ENCODE peak calls at places on chromosomes 12 and 14, in eight cellular contexts. One of them, this sample, is unnamed. For H3K4me1, the result is how much of the 10 kb centered on the place peaks cover.

GRCh38 chr12:11793896-11794295 is 144.4 kb downstream of the ETV6 start:
- DNase-seq in vagina: no peak
- DNase-seq in prostate gland: no peak
- DNase-seq in ovary: no peak
- DNase-seq in upper lobe of left lung: no peak
- DNase-seq in A549: no peak
- DNase-seq in IMR-90: peak
- DNase-seq in stomach: no peak
- DNase-seq in this sample: no peak

GRCh38 chr14:24368215-24368561 is 204 bp downstream of the NFATC4 start:
- DNase-seq in ovary: no peak
- DNase-seq in stomach: no peak
- DNase-seq in upper lobe of left lung: peak
- DNase-seq in prostate gland: no peak
- DNase-seq in IMR-90: no peak
- DNase-seq in A549: no peak
- DNase-seq in vagina: no peak
- DNase-seq in this sample: peak

GRCh38 chr14:68216072-68216471 is 396.5 kb downstream of the RAD51B start:
- DNase-seq in vagina: no peak
- DNase-seq in A549: no peak
- DNase-seq in stomach: no peak
- DNase-seq in upper lobe of left lung: no peak
- DNase-seq in prostate gland: no peak
- DNase-seq in ovary: no peak
- DNase-seq in IMR-90: no peak
- DNase-seq in this sample: no peak

GRCh38 chr12:120101182-120101581 is 15.4 kb downstream of the RAB35 start:
- DNase-seq in A549: no peak
- DNase-seq in prostate gland: no peak
- DNase-seq in vagina: no peak
- DNase-seq in stomach: peak
- DNase-seq in upper lobe of left lung: no peak
- DNase-seq in ovary: no peak
- DNase-seq in IMR-90: no peak
- DNase-seq in this sample: peak

GRCh38 chr12:119036878-119037493 is 55.6 kb downstream of the SRRM4 start:
- DNase-seq in ovary: no peak
- DNase-seq in upper lobe of left lung: no peak
- DNase-seq in stomach: peak
- DNase-seq in IMR-90: no peak
- DNase-seq in vagina: no peak
- DNase-seq in prostate gland: no peak
- DNase-seq in A549: peak
- DNase-seq in this sample: peak

GRCh38 chr12:131030472-131031328 is 77.0 kb downstream of the ADGRD1 start:
- DNase-seq in stomach: no peak
- DNase-seq in A549: no peak
- DNase-seq in vagina: no peak
- DNase-seq in upper lobe of left lung: no peak
- DNase-seq in ovary: no peak
- DNase-seq in prostate gland: no peak
- DNase-seq in IMR-90: no peak
- DNase-seq in this sample: no peak

GRCh38 chr12:69415471-69416275 is 54.5 kb upstream of the FRS2 start:
- DNase-seq in prostate gland: peak
- DNase-seq in vagina: no peak
- DNase-seq in upper lobe of left lung: no peak
- DNase-seq in ovary: peak
- DNase-seq in A549: peak
- DNase-seq in stomach: peak
- DNase-seq in IMR-90: peak
- DNase-seq in this sample: peak

GRCh38 chr12:98466970-98467369 is 48.4 kb upstream of the TMPO start:
- DNase-seq in ovary: no peak
- DNase-seq in prostate gland: no peak
- DNase-seq in A549: no peak
- DNase-seq in stomach: no peak
- DNase-seq in upper lobe of left lung: no peak
- DNase-seq in IMR-90: no peak
- DNase-seq in vagina: no peak
- DNase-seq in this sample: no peak

GRCh38 chr12:24630446-24630845 is 318.5 kb downstream of the BCAT1 start:
- DNase-seq in stomach: no peak
- DNase-seq in IMR-90: no peak
- DNase-seq in ovary: no peak
- DNase-seq in vagina: no peak
- DNase-seq in prostate gland: no peak
- DNase-seq in upper lobe of left lung: no peak
- DNase-seq in A549: no peak
- DNase-seq in this sample: no peak

GRCh38 chr14:73850940-73851339 is 691 bp upstream of the PTGR2 start:
- DNase-seq in prostate gland: no peak
- DNase-seq in A549: peak
- DNase-seq in IMR-90: no peak
- DNase-seq in ovary: no peak
- DNase-seq in vagina: no peak
- DNase-seq in stomach: no peak
- DNase-seq in upper lobe of left lung: no peak
- DNase-seq in this sample: no peak

GRCh38 chr14:90381999-90382451 is 14.8 kb upstream of the CALM1 start:
- DNase-seq in A549: no peak
- DNase-seq in IMR-90: no peak
- DNase-seq in stomach: peak
- DNase-seq in prostate gland: peak
- DNase-seq in upper lobe of left lung: no peak
- DNase-seq in vagina: no peak
- DNase-seq in ovary: peak
- DNase-seq in this sample: peak

GRCh38 chr12:113291586-113291985 is 43.3 kb downstream of the SLC8B1 start:
- DNase-seq in prostate gland: no peak
- DNase-seq in vagina: no peak
- DNase-seq in ovary: no peak
- DNase-seq in A549: no peak
- DNase-seq in IMR-90: no peak
- DNase-seq in stomach: no peak
- DNase-seq in upper lobe of left lung: no peak
- DNase-seq in this sample: no peak

GRCh38 chr12:69519871-69520270 is 49.7 kb downstream of the FRS2 start:
- DNase-seq in ovary: no peak
- DNase-seq in vagina: no peak
- DNase-seq in IMR-90: no peak
- DNase-seq in stomach: no peak
- DNase-seq in A549: no peak
- DNase-seq in upper lobe of left lung: no peak
- DNase-seq in prostate gland: no peak
- DNase-seq in this sample: no peak

GRCh38 chr12:752673-753400 is 458 bp downstream of the WNK1 start:
- DNase-seq in vagina: no peak
- DNase-seq in ovary: peak
- DNase-seq in A549: peak
- DNase-seq in upper lobe of left lung: peak
- DNase-seq in IMR-90: peak
- DNase-seq in prostate gland: peak
- DNase-seq in stomach: peak
- DNase-seq in this sample: peak

GRCh38 chr14:68217891-68218290 is 398.3 kb downstream of the RAD51B start:
- DNase-seq in IMR-90: no peak
- DNase-seq in ovary: no peak
- DNase-seq in vagina: no peak
- DNase-seq in A549: no peak
- DNase-seq in stomach: no peak
- DNase-seq in upper lobe of left lung: no peak
- DNase-seq in prostate gland: no peak
- DNase-seq in this sample: no peak

GRCh38 chr12:4107911-4108697 is 165.5 kb upstream of the CCND2 start:
- DNase-seq in upper lobe of left lung: no peak
- DNase-seq in IMR-90: no peak
- DNase-seq in vagina: no peak
- DNase-seq in prostate gland: no peak
- DNase-seq in stomach: no peak
- DNase-seq in ovary: no peak
- DNase-seq in A549: no peak
- DNase-seq in this sample: no peak

GRCh38 chr14:59123526-59123925 is 64.9 kb upstream of the DAAM1 start:
- DNase-seq in upper lobe of left lung: no peak
- DNase-seq in ovary: no peak
- DNase-seq in prostate gland: no peak
- DNase-seq in stomach: no peak
- DNase-seq in A549: no peak
- DNase-seq in vagina: no peak
- DNase-seq in IMR-90: peak
- DNase-seq in this sample: no peak

GRCh38 chr12:85057370-85057963 is 21.3 kb downstream of the LRRIQ1 start:
- DNase-seq in upper lobe of left lung: no peak
- DNase-seq in A549: peak
- DNase-seq in prostate gland: peak
- DNase-seq in ovary: no peak
- DNase-seq in IMR-90: peak
- DNase-seq in vagina: no peak
- DNase-seq in stomach: no peak
- DNase-seq in this sample: peak

GRCh38 chr12:91108196-91108595 is 3.1 kb downstream of the LUM start:
- DNase-seq in A549: no peak
- DNase-seq in IMR-90: no peak
- DNase-seq in ovary: no peak
- DNase-seq in stomach: no peak
- DNase-seq in upper lobe of left lung: no peak
- DNase-seq in vagina: no peak
- DNase-seq in prostate gland: no peak
- DNase-seq in this sample: no peak
- H3K4me3 ChIP-seq in A549: no peak
- H3K4me3 ChIP-seq in IMR-90: no peak
- H3K4me3 ChIP-seq in ovary: peak
- H3K4me3 ChIP-seq in stomach: no peak
- H3K4me3 ChIP-seq in upper lobe of left lung: peak
- H3K4me3 ChIP-seq in vagina: no peak
- H3K4me3 ChIP-seq in prostate gland: no peak
- H3K4me3 ChIP-seq in this sample: no peak

GRCh38 chr14:38502241-38502640 is 246.3 kb upstream of the CLEC14A start:
- DNase-seq in upper lobe of left lung: no peak
- DNase-seq in vagina: no peak
- DNase-seq in stomach: no peak
- DNase-seq in ovary: no peak
- DNase-seq in A549: no peak
- DNase-seq in prostate gland: no peak
- DNase-seq in IMR-90: peak
- DNase-seq in this sample: no peak
- H3K4me1 ChIP-seq in upper lobe of left lung: under half
- H3K4me1 ChIP-seq in vagina: under half
- H3K4me1 ChIP-seq in stomach: under half
- H3K4me1 ChIP-seq in ovary: under half
- H3K4me1 ChIP-seq in A549: under half
- H3K4me1 ChIP-seq in prostate gland: under half
- H3K4me1 ChIP-seq in IMR-90: under half
- H3K4me1 ChIP-seq in this sample: under half

GRCh38 chr12:51372021-51372420 is 19.2 kb downstream of the GALNT6 start:
- DNase-seq in ovary: no peak
- DNase-seq in prostate gland: no peak
- DNase-seq in IMR-90: no peak
- DNase-seq in upper lobe of left lung: no peak
- DNase-seq in stomach: no peak
- DNase-seq in A549: no peak
- DNase-seq in vagina: no peak
- DNase-seq in this sample: no peak

GRCh38 chr12:51373222-51373621 is 18.0 kb downstream of the GALNT6 start:
- DNase-seq in upper lobe of left lung: no peak
- DNase-seq in stomach: no peak
- DNase-seq in vagina: no peak
- DNase-seq in A549: no peak
- DNase-seq in ovary: no peak
- DNase-seq in prostate gland: no peak
- DNase-seq in IMR-90: no peak
- DNase-seq in this sample: no peak

GRCh38 chr12:51370667-51371066 is 20.5 kb downstream of the GALNT6 start:
- DNase-seq in prostate gland: no peak
- DNase-seq in IMR-90: no peak
- DNase-seq in upper lobe of left lung: no peak
- DNase-seq in vagina: no peak
- DNase-seq in stomach: no peak
- DNase-seq in ovary: no peak
- DNase-seq in A549: no peak
- DNase-seq in this sample: no peak

GRCh38 chr12:51369581-51369980 is 21.6 kb downstream of the GALNT6 start:
- DNase-seq in IMR-90: no peak
- DNase-seq in vagina: no peak
- DNase-seq in stomach: no peak
- DNase-seq in prostate gland: no peak
- DNase-seq in A549: no peak
- DNase-seq in upper lobe of left lung: no peak
- DNase-seq in ovary: no peak
- DNase-seq in this sample: no peak

DNA sequence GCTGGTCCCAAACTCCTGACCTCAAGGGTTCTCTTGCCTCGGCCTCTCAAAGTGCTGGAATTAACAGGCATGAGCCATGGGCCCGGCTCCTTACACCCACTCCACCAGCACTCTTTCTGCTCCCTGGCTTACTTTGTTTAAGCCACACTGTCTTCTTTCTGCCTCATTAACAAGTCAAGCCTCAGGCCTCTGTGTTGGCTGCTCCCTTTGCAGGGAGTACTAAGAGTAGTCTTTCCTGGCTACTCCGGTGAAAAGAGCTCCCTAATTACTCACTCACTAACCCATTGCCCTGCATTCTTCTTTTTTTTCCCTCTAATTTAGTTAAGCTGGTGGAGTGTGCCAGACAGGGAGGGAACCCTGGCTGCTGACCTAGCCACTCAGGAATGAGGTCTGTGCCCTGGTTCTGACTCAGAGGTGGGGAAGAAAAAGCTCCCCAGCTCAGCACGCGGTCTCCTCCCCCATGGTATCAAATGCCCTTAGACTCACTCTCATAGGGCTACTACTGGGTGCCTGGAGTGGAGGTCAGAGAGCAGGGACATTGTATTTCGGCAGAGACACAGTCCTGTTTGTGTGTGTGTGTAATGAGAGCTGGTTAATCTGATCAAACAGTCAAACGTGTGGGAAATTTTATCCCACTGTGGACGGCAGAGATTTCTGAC is 19.8 kb downstream of the GALNT6 start:
- DNase-seq in upper lobe of left lung: no peak
- DNase-seq in stomach: peak
- DNase-seq in IMR-90: peak
- DNase-seq in A549: peak
- DNase-seq in vagina: no peak
- DNase-seq in prostate gland: peak
- DNase-seq in ovary: peak
- DNase-seq in this sample: peak
- TF ChIP-seq POLR2A in upper lobe of left lung: no peak
- TF ChIP-seq POLR2A in stomach: no peak
- TF ChIP-seq POLR2A in IMR-90: no peak
- TF ChIP-seq POLR2A in A549: no peak
- TF ChIP-seq POLR2A in vagina: no peak
- TF ChIP-seq POLR2A in prostate gland: no peak
- TF ChIP-seq POLR2A in ovary: no peak
- TF ChIP-seq POLR2A in this sample: peak

DNA sequence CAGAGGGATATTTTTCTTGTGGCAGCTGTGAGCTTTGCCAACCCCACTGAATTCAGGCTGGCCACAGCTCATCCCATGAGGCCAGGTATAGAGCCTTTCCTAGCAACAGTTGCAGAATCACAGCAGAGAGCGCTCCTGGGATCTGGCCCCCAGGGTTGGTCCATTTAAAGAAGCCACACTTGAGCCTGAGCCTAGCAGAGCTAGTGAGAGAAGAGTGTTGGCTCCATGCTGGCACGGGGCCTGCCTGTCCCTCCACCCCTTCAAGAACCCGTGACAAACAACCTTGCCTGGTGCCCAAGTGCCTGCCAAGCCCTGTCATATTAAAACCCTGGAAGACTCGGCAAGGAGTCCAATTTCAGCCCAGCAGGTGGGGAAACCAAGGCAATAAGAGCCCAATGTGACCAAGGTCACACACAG is 91.6 kb downstream of the LRRC74A start:
- DNase-seq in vagina: no peak
- DNase-seq in A549: no peak
- DNase-seq in ovary: no peak
- DNase-seq in stomach: peak
- DNase-seq in IMR-90: no peak
- DNase-seq in prostate gland: peak
- DNase-seq in upper lobe of left lung: no peak
- DNase-seq in this sample: peak
- H3K4me3 ChIP-seq in vagina: no peak
- H3K4me3 ChIP-seq in A549: no peak
- H3K4me3 ChIP-seq in ovary: no peak
- H3K4me3 ChIP-seq in stomach: no peak
- H3K4me3 ChIP-seq in IMR-90: no peak
- H3K4me3 ChIP-seq in prostate gland: no peak
- H3K4me3 ChIP-seq in upper lobe of left lung: no peak
- H3K4me3 ChIP-seq in this sample: no peak